ENCODE peak calls at places on chromosomes 5 and 9, in four cellular contexts. L is K562, X is HepG2, E is GM12878. U is an unnamed sample.
A peak's percentile ranks its signal among the peaks of the same experiment; 100 is the strongest.

GRCh38 chr9:108515856-108516255 is 339.9 kb downstream of the ACTL7B start:
- DNase-seq in L (no peak), X (no peak), E (no peak), U (no peak)

GRCh38 chr9:97880336-97880735 is 27.3 kb downstream of the FOXE1 start:
- DNase-seq in L (no peak), X (no peak), E (no peak), U (no peak)

GRCh38 chr9:98429613-98430012 is 174.2 kb upstream of the TBC1D2 start:
- DNase-seq in L (no peak), X (no peak), E (no peak), U (no peak)

GRCh38 chr9:23555849-23556248 is 270.2 kb downstream of the ELAVL2 start:
- DNase-seq in L (no peak), X (no peak), E (no peak), U (no peak)

GRCh38 chr9:36074870-36075532 is 38.3 kb downstream of the RECK start:
- DNase-seq in L (no peak), X (peak; percentile 17), E (no peak), U (no peak)

GRCh38 chr9:115717711-115718173 is 435.8 kb upstream of the PAPPA start:
- DNase-seq in L (no peak), X (no peak), E (no peak), U (no peak)

GRCh38 chr5:42675602-42676001 is 81.0 kb upstream of the CCDC152 start:
- DNase-seq in L (no peak), X (no peak), E (no peak), U (no peak)

GRCh38 chr9:93007529-93008058 is 50.9 kb upstream of the SUSD3 start:
- DNase-seq in L (peak; percentile 6), X (no peak), E (no peak), U (no peak)

GRCh38 chr5:124179788-124180187 is 566.7 kb downstream of the ZNF608 start:
- DNase-seq in L (no peak), X (no peak), E (no peak), U (no peak)

GRCh38 chr9:128233817-128234406 is 30.7 kb downstream of the DNM1 start:
- DNase-seq in L (no peak), X (no peak), E (no peak), U (no peak)

GRCh38 chr5:173201636-173202265 is 33.3 kb downstream of the NKX2-5 start:
- DNase-seq in L (no peak), X (peak; percentile 34), E (no peak), U (no peak)

DNA sequence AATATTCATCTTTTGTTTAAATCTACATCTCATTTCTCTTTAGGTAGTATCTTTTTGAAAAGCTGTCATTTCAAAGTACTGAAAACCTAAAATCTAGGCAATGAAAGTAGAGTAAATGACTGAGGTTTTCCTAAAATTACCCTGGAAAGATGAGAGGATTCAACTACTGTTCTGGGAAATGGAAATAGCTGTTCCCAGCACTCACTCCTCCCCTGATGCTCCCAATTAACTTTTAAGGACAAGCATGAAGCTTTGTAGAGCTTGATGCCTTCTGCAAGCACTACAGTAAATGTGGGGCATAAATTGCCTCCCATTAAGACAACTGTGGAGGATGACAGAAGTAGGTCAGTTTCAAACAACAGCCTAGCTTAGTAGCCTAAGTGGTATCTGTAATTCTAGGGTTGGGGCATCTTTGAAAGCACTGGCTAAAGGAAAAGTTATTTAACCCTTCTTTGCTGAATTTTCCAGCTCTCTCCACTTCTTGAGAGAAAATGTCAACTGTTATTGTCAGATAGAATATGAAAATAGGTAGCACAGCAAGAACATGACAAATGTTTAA is 100.2 kb upstream of the GNA14 start:
- DNase-seq in L (no peak), X (no peak), E (no peak), U (no peak)
- TF ChIP-seq FOXK2 in L (no peak), X (no peak), E (no peak), U (no peak)

GRCh38 chr5:149526855-149527590 is 24.2 kb downstream of the CSNK1A1 start:
- DNase-seq in L (no peak), X (no peak), E (no peak), U (no peak)

GRCh38 chr5:149532413-149532812 is 18.8 kb downstream of the CSNK1A1 start:
- DNase-seq in L (no peak), X (no peak), E (no peak), U (no peak)

GRCh38 chr5:149529463-149529862 is 21.8 kb downstream of the CSNK1A1 start:
- DNase-seq in L (no peak), X (no peak), E (no peak), U (no peak)

GRCh38 chr5:149528661-149529060 is 22.6 kb downstream of the CSNK1A1 start:
- DNase-seq in L (no peak), X (no peak), E (no peak), U (no peak)
- TF ChIP-seq FOXK2 in L (no peak), X (no peak), E (no peak), U (no peak)

GRCh38 chr5:74682636-74683035 is 2.4 kb upstream of the HEXB start:
- DNase-seq in L (no peak), X (no peak), E (no peak), U (no peak)
- TF ChIP-seq FOXK2 in L (no peak), X (no peak), E (no peak), U (no peak)

GRCh38 chr5:138466058-138466899 is 1.0 kb downstream of the EGR1 start:
- DNase-seq in L (peak; percentile 50), X (peak; percentile 84), E (no peak), U (no peak)
- TF ChIP-seq FOXK2 in L (no peak), X (no peak), E (no peak), U (no peak)

DNA sequence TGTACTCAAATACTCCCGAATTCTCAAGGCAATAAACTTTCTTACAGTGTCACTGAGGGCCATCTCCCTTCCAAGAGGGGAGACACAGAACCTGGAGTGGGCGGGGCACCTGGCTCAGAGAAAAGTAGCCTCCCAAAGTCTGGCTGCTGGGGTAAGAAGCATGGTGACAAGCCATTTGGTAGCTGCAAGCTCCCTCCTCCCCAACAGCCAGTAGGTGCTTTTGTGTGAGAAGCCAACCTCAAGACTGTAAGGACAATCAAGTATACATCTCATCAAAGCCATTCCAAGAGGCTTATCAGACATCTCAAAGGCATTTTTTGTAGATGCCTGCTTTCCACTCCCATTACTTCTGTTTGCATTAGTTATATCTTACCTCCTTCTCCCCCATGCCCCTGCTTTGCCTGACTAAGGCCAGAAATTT is 1.4 kb downstream of the DAB2 start:
- DNase-seq in L (peak; percentile 27), X (no peak), E (no peak), U (no peak)
- TF ChIP-seq FOXK2 in L (no peak), X (no peak), E (no peak), U (no peak)

GRCh38 chr9:70110194-70111041 is 66.8 kb downstream of the MAMDC2 start:
- DNase-seq in L (no peak), X (no peak), E (no peak), U (no peak)
- TF ChIP-seq FOXK2 in L (no peak), X (no peak), E (no peak), U (no peak)

GRCh38 chr5:109907751-109908150 is 218.0 kb downstream of the MAN2A1 start:
- DNase-seq in L (no peak), X (no peak), E (no peak), U (no peak)

GRCh38 chr5:109903061-109903460 is 213.3 kb downstream of the MAN2A1 start:
- DNase-seq in L (no peak), X (no peak), E (no peak), U (no peak)

GRCh38 chr5:109901628-109901981 is 211.9 kb downstream of the MAN2A1 start:
- DNase-seq in L (no peak), X (no peak), E (no peak), U (no peak)

GRCh38 chr5:109907189-109907588 is 217.5 kb downstream of the MAN2A1 start:
- DNase-seq in L (no peak), X (peak; percentile 67), E (no peak), U (no peak)

DNA sequence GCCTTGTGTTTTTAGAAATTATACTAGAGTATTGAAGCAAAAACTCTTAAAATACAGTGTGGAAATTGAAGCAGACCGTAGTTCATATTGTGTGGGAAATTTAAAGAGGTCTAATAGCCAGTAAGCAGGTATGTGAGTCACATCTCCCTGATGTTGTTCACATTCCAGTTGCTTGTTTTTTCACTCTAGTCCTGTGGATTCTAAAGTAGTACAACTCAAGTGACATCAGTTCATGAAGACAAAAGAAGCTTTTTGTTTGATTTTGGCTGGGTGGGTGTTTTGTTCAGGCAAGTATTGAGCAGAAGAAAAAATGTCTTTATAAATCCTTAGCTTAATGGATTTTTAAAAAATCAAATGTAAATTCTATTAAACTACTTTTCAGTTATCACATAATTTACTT is 216.2 kb downstream of the MAN2A1 start:
- DNase-seq in L (no peak), X (peak; percentile 69), E (no peak), U (no peak)
- TF ChIP-seq FOXK2 in L (no peak), X (no peak), E (no peak), U (no peak)

GRCh38 chr5:1868886-1869285 is 13.8 kb downstream of the IRX4 start:
- DNase-seq in L (no peak), X (no peak), E (no peak), U (no peak)
- TF ChIP-seq FOXK2 in L (no peak), X (no peak), E (no peak), U (no peak)

GRCh38 chr9:112852741-112853505 is 37.8 kb downstream of the SLC46A2 start:
- DNase-seq in L (no peak), X (no peak), E (no peak), U (no peak)
- TF ChIP-seq FOXK2 in L (no peak), X (no peak), E (no peak), U (no peak)

GRCh38 chr5:93330506-93330905 is 250.5 kb downstream of the NR2F1-AS1 start:
- DNase-seq in L (no peak), X (no peak), E (no peak), U (no peak)
- TF ChIP-seq FOXK2 in L (no peak), X (no peak), E (no peak), U (no peak)

U was measured in HEK293T.